ENCODE peak calls at places on chromosomes 16 and 17, in eight cellular contexts. S, X, E, D, F, A, N and U are unnamed samples.

GRCh38 chr17:35766903-35767510 is 6.3 kb downstream of the C17orf50 start:
- DNase-seq in S (peak), X (peak), E (peak), D (peak), F (no peak), A (peak), N (no peak), U (peak)

GRCh38 chr17:35510031-35510430 is 27.4 kb downstream of the SLFN12L start:
- DNase-seq in S (no peak), X (no peak), E (no peak), D (no peak), F (no peak), A (no peak), N (no peak), U (no peak)

GRCh38 chr17:27559506-27559931 is 71.5 kb upstream of the LGALS9 start:
- DNase-seq in S (no peak), X (no peak), E (no peak), D (no peak), F (peak), A (no peak), N (no peak), U (peak)

GRCh38 chr17:45038771-45039634 is 12.4 kb downstream of the DCAKD start:
- DNase-seq in S (no peak), X (no peak), E (no peak), D (no peak), F (no peak), A (no peak), N (no peak), U (no peak)

GRCh38 chr17:82257473-82257872 is 16.0 kb downstream of the CSNK1D start:
- DNase-seq in S (no peak), X (peak), E (peak), D (no peak), F (no peak), A (no peak), N (no peak), U (no peak)

GRCh38 chr17:7167832-7168231 is 11.3 kb downstream of the ASGR1 start:
- DNase-seq in S (no peak), X (no peak), E (no peak), D (no peak), F (no peak), A (no peak), N (no peak), U (no peak)

GRCh38 chr16:57610611-57611010 is 17.8 kb upstream of the ADGRG1 start:
- DNase-seq in S (no peak), X (peak), E (no peak), D (no peak), F (no peak), A (no peak), N (no peak), U (peak)

GRCh38 chr17:13550291-13550690 is 51.4 kb downstream of the HS3ST3A1 start:
- DNase-seq in S (no peak), X (peak), E (peak), D (no peak), F (no peak), A (no peak), N (no peak), U (no peak)

GRCh38 chr16:569445-570254 is at the start of gene PIGQ:
- DNase-seq in S (peak), X (peak), E (peak), D (no peak), F (peak), A (peak), N (peak), U (peak)

GRCh38 chr17:34235389-34236028 is 19.6 kb upstream of the CCL2 start:
- DNase-seq in S (no peak), X (peak), E (no peak), D (no peak), F (peak), A (no peak), N (no peak), U (peak)

GRCh38 chr16:80176114-80176513 is 364.7 kb upstream of the DYNLRB2 start:
- DNase-seq in S (no peak), X (no peak), E (no peak), D (no peak), F (no peak), A (no peak), N (no peak), U (no peak)

GRCh38 chr17:75019710-75020109 is 7.2 kb downstream of the MRPL58 start:
- DNase-seq in S (no peak), X (no peak), E (no peak), D (no peak), F (no peak), A (no peak), N (no peak), U (no peak)

GRCh38 chr16:28298511-28298878 is 6.2 kb downstream of the SBK1 start:
- DNase-seq in S (no peak), X (peak), E (no peak), D (no peak), F (no peak), A (no peak), N (no peak), U (no peak)

GRCh38 chr16:3065069-3065741 is at the start of gene IL32:
- DNase-seq in S (peak), X (no peak), E (peak), D (peak), F (peak), A (no peak), N (peak), U (peak)

GRCh38 chr17:29155966-29156338 is 24.2 kb downstream of the MYO18A start:
- DNase-seq in S (no peak), X (peak), E (no peak), D (no peak), F (peak), A (no peak), N (no peak), U (no peak)

GRCh38 chr17:47275245-47275984 is 21.8 kb downstream of the ITGB3 start:
- DNase-seq in S (no peak), X (peak), E (peak), D (peak), F (peak), A (no peak), N (no peak), U (peak)

GRCh38 chr17:39937462-39937861 is 9.9 kb downstream of the LRRC3C start:
- DNase-seq in S (no peak), X (no peak), E (no peak), D (no peak), F (no peak), A (no peak), N (no peak), U (no peak)

GRCh38 chr17:7355053-7355452 is at the start of gene TMEM95:
- DNase-seq in S (no peak), X (no peak), E (peak), D (no peak), F (peak), A (no peak), N (no peak), U (peak)

GRCh38 chr16:82660078-82660645 is 33.4 kb downstream of the CDH13 start:
- DNase-seq in S (no peak), X (no peak), E (peak), D (no peak), F (no peak), A (no peak), N (no peak), U (no peak)

GRCh38 chr16:2856061-2856670 is 1.8 kb downstream of the PRSS22 start:
- DNase-seq in S (peak), X (peak), E (peak), D (peak), F (no peak), A (no peak), N (peak), U (no peak)

GRCh38 chr17:16486373-16487250 is 5.4 kb downstream of the LRRC75A start:
- DNase-seq in S (no peak), X (peak), E (peak), D (peak), F (peak), A (no peak), N (no peak), U (peak)

GRCh38 chr17:83058478-83059167 is 20.8 kb upstream of the METRNL start:
- DNase-seq in S (no peak), X (peak), E (no peak), D (no peak), F (no peak), A (no peak), N (no peak), U (no peak)

GRCh38 chr16:12532871-12533610 is 270.6 kb downstream of the CPPED1 start:
- DNase-seq in S (no peak), X (no peak), E (no peak), D (no peak), F (no peak), A (no peak), N (no peak), U (no peak)

GRCh38 chr17:38735161-38735997 is 5.2 kb downstream of the CISD3 start:
- DNase-seq in S (peak), X (peak), E (no peak), D (no peak), F (peak), A (peak), N (peak), U (peak)

GRCh38 chr16:6165330-6165984 is 1067.9 kb upstream of the EEF2KMT start:
- DNase-seq in S (no peak), X (no peak), E (no peak), D (no peak), F (no peak), A (no peak), N (no peak), U (no peak)